ENCODE peak calls at places on chromosomes 12 and 14, in five cellular contexts. A is WERI-Rb-1, C is tibial artery, R is right atrium auricular region, K is H9. M is an unnamed sample.

GRCh38 chr12:130196827-130197226 is 34.6 kb downstream of the FZD10 start:
- DNase-seq in R (no peak), C (no peak), A (no peak), K (no peak), M (no peak)

GRCh38 chr14:77083082-77083481 is 15.0 kb upstream of the CIPC start:
- DNase-seq in C (no peak), R (no peak), A (no peak), K (no peak), M (no peak)

GRCh38 chr14:98931911-98932310 is 340.1 kb downstream of the BCL11B start:
- DNase-seq in R (no peak), C (no peak), K (no peak), A (no peak), M (no peak)

GRCh38 chr12:84642201-84642600 is 270.4 kb downstream of the SLC6A15 start:
- DNase-seq in A (no peak), R (no peak), C (no peak), K (no peak), M (no peak)

GRCh38 chr14:70018713-70019201 is 139.5 kb downstream of the SMOC1 start:
- DNase-seq in A (no peak), C (peak), K (no peak), R (no peak), M (no peak)

GRCh38 chr12:103462675-103463074 is 33.1 kb downstream of the C12orf42 start:
- DNase-seq in R (no peak), K (no peak), A (no peak), C (no peak), M (no peak)

GRCh38 chr12:115320967-115321366 is 637.0 kb upstream of the TBX3 start:
- DNase-seq in R (no peak), A (no peak), K (no peak), C (no peak), M (no peak)

GRCh38 chr12:56408799-56409417 is 40.3 kb downstream of the TIMELESS start:
- DNase-seq in A (no peak), R (no peak), K (no peak), C (no peak), M (no peak)

GRCh38 chr14:73633115-73633514 is 11.7 kb upstream of the DNAL1 start:
- DNase-seq in C (no peak), K (no peak), A (no peak), R (no peak), M (no peak)

GRCh38 chr12:123934829-123935228 is 37.8 kb downstream of the CCDC92 start:
- DNase-seq in C (no peak), A (no peak), K (no peak), R (no peak), M (no peak)

GRCh38 chr12:15589328-15590032 is 199.7 kb downstream of the EPS8 start:
- DNase-seq in A (no peak), K (no peak), C (no peak), R (no peak), M (no peak)

GRCh38 chr12:15583804-15584203 is 205.4 kb downstream of the EPS8 start:
- DNase-seq in K (no peak), A (no peak), R (no peak), C (no peak), M (no peak)

GRCh38 chr12:15580431-15580830 is 208.8 kb downstream of the EPS8 start:
- DNase-seq in R (no peak), K (no peak), A (no peak), C (no peak), M (no peak)

GRCh38 chr12:15581006-15581405 is 208.2 kb downstream of the EPS8 start:
- DNase-seq in K (no peak), A (no peak), C (no peak), R (no peak), M (no peak)

GRCh38 chr12:15584366-15585041 is 204.7 kb downstream of the EPS8 start:
- DNase-seq in K (no peak), C (no peak), R (no peak), A (peak), M (no peak)
- TF ChIP-seq CTCF in K (peak), C (peak), R (peak), A (peak), M (no peak)

DNA sequence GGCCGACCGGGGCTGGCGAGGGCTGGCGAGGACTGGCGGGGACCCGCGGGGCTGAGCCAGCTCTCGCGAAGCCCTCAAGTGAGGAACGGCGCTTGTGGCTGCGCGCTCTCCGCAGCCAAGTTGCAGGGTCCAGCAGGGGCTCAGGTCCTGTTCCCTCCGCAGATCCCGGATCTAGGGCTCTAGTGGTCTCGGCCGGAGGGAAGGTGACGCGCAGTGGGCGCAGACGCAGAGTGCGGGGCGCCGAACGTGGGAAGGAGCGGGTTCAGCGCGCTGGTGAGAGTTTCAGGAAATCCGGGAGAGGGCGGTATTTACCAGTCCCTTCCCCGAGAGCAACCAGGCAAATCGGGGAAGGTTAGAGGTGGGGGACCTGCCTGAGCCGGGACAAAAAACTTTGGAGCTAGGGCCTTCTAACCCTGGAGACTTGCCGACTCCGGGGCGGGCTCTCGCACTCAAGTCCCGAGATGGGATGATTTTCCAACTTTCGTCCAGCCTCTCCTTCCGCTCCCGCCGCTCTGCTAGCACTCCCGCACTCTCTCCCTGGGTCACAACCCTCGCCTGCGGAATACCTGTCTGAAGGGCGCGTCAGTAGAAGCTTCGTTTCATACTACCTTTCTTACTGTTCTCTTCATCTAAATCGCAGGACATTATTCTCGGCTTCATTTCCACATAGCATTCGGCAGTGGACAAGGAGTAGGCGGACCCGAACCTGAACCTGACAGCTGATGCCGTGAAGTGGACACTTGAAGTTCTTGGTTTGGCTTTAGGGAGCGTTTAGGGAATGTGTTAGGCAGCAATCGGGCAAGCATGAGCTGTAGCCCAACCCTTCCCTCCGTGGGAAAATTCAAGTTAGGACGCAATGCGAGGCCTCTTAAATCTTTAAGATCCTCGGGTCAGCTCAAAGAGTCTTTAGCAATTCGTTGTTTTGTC is 13.6 kb upstream of the PAX9 start:
- DNase-seq in K (peak), R (no peak), A (no peak), C (peak), M (peak)
- H3K27ac ChIP-seq in K (no peak), R (no peak), A (no peak), C (no peak), M (no peak)

GRCh38 chr14:38045461-38045860 is 162.2 kb upstream of the SSTR1 start:
- DNase-seq in C (no peak), A (no peak), K (no peak), R (no peak), M (no peak)
- TF ChIP-seq CTCF in C (no peak), A (no peak), K (no peak), R (no peak), M (no peak)

DNA sequence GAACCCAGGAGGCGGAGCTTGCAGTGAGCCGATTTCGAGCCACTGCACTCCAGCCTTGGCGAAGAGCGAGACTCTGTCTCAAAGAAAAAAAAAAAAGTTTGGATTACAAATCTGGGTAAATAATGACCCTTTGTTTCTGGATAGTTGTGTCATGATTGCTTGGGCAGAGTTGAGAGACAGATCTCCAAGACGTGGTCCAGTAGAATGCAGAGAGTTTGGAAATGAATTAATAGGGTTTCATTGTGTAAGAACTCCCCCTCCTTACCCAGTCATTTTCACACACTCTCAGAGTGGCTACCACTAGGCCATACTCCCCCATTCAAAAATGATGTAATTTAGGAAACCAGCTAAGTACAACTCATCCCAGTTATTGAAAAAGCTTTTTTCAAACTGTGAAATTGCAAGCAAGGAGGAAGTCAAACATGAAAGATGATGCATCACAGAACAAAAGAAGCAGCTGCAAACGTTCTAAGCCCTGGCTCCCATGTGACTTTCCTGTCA is 1331.9 kb downstream of the AACS start:
- DNase-seq in R (no peak), K (no peak), C (no peak), A (no peak), M (no peak)
- H3K27ac ChIP-seq in R (no peak), K (no peak), C (no peak), A (no peak), M (no peak)

GRCh38 chr12:118446247-118446646 is 69.9 kb downstream of the SUDS3 start:
- DNase-seq in R (no peak), K (no peak), A (no peak), C (no peak), M (no peak)
- TF ChIP-seq CTCF in R (peak), K (peak), A (peak), C (no peak), M (no peak)

DNA sequence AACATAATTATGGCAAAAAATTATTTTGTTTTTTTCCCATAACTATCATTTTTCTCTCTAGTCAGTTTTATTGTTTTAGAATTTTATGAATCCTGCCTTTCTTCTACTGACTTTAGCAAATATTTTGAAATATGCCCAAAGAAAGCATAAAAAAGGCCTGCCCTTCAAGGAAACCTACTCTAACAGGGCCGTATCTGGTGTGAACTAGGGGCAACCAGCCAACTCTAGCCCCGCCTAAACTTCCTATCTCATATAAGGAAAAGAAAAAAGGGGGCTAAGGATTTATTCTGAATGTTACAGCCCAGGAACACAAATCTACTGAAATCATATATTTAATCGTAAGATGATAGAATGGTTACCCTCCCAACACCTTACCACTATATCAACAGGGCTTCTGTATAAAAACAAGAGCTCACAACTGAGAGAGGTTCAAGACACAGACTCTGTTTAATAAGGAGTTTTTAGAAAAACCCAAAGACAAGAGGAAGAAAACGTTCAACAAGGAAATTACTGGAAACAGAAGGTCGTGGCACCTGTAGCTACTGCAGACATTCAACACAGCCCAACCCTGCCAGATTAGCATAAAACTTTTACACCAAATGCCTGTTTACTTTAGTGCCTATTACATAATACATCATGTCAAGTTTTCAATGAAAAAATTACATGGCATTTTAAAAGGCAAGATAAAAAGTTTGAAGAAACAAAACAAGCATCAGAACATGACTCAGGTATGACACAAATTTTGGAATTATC is 12.9 kb upstream of the EPYC start:
- DNase-seq in R (no peak), A (no peak), C (no peak), K (no peak), M (no peak)
- H3K27ac ChIP-seq in R (peak), A (no peak), C (peak), K (no peak), M (no peak)

GRCh38 chr12:4975574-4975973 is 65.9 kb downstream of the KCNA1 start:
- DNase-seq in C (no peak), R (no peak), K (peak), A (peak), M (no peak)
- TF ChIP-seq CTCF in C (no peak), R (no peak), K (no peak), A (peak), M (no peak)

DNA sequence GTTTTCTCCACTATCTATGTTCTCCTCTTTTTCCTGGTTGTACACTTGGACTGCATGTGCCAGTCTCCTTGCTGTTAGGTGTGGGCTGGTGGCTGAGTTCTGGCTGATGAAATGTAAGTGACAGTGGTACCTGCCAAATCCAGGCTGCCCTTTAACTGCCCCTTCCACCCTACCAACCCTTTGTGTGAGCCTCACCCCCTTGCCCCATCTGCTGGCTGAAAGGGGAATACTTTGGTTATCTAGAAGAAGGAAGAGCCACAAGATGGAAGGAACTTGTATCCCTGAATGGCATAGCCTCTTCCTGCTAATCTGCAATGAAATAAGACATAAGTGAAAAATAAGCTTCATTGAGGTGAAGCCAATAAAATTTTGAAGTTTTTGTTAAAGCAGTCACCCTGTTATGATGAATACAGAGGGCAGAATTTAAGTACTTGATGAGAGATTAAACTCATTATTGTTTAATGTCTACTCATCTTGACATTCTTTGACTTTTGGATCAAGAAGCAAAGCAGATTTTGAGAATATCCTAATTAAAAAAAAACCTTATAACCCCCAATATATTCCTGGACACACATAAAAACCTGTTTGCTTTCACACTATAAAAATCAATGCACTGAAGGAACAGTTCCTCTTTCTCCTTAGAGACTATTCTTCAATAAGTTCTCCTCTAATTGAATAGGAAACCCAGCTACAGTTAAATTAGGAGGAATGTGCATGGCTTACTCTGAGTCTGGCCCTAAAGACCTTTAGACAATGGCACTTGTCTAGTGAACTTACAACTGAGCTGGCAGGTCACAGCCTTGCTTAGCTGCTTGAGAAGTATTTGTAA is 262.6 kb upstream of the BTG1 start:
- DNase-seq in R (no peak), K (peak), C (no peak), A (peak), M (peak)
- H3K27ac ChIP-seq in R (no peak), K (no peak), C (no peak), A (no peak), M (no peak)

GRCh38 chr12:62689042-62689839 is 222.6 kb downstream of the MON2 start:
- DNase-seq in R (no peak), K (no peak), C (no peak), A (no peak), M (no peak)
- TF ChIP-seq CTCF in R (no peak), K (no peak), C (no peak), A (no peak), M (no peak)

DNA sequence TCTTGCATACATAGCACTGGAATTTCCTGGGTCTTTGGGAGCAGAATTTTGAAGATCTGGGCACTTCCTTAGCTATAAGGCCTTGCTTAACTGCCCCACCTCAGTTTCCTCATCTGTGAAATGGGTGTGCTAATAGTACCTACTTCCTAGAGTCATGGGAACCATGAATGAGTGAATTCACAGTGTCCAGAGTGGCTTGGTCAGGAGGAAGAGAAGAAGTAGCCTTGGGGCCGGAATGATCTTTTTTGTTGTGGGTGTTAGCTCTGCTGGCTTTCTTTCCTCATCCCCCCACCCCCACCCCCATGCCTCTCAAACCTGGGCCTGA is 2.4 kb downstream of the SH2B3 start:
- DNase-seq in R (no peak), A (no peak), C (no peak), K (no peak), M (no peak)
- H3K27ac ChIP-seq in R (peak), A (no peak), C (peak), K (no peak), M (peak)

M was measured in RWPE1.